ENCODE peak calls at places on chromosome 5, in eight cellular contexts. K is NCI-H524 treated with DMSO at 0.1 percent for 48 hours, P is AG04450, S is posterior cingulate gyrus, N is non-pigmented ciliary epithelial cell, A is A549, D is neural crest cell, F is HuH-7. I is an unnamed sample.

GRCh38 chr5:136081192-136081591 is 51.5 kb upstream of the SMAD5 start:
- DNase-seq in K (no peak), P (no peak), S (no peak), N (no peak), A (no peak), D (no peak), F (no peak), I (no peak)

GRCh38 chr5:133828727-133829126 is 139.7 kb downstream of the C5orf15 start:
- DNase-seq in K (peak), P (no peak), S (no peak), N (no peak), A (no peak), D (no peak), F (no peak), I (no peak)

GRCh38 chr5:1193591-1193985 is 7.8 kb upstream of the SLC6A19 start:
- DNase-seq in K (no peak), P (no peak), S (no peak), N (no peak), A (no peak), D (no peak), F (no peak), I (no peak)

GRCh38 chr5:141978389-141978788 is 9.5 kb downstream of the RNF14 start:
- DNase-seq in K (no peak), P (no peak), S (no peak), N (no peak), A (no peak), D (no peak), F (no peak), I (no peak)

GRCh38 chr5:157143127-157143959 is 678 bp upstream of the MED7 start:
- DNase-seq in K (peak), P (no peak), S (peak), N (no peak), A (peak), D (no peak), F (no peak), I (no peak)

GRCh38 chr5:103774736-103775135 is 212.1 kb upstream of the NUDT12 start:
- DNase-seq in K (no peak), P (no peak), S (no peak), N (peak), A (no peak), D (no peak), F (no peak), I (no peak)

GRCh38 chr5:175797521-175798038 is 73.8 kb upstream of the CPLX2 start:
- DNase-seq in K (peak), P (no peak), S (no peak), N (no peak), A (no peak), D (peak), F (peak), I (no peak)

GRCh38 chr5:96014395-96014794 is 52.7 kb upstream of the ELL2 start:
- DNase-seq in K (no peak), P (no peak), S (no peak), N (no peak), A (no peak), D (no peak), F (no peak), I (no peak)

GRCh38 chr5:178404987-178405386 is 172.4 kb upstream of the PHYKPL start:
- DNase-seq in K (no peak), P (no peak), S (no peak), N (no peak), A (no peak), D (no peak), F (no peak), I (no peak)

GRCh38 chr5:153970496-153970895 is 68.2 kb downstream of the FAM114A2 start:
- DNase-seq in K (no peak), P (no peak), S (no peak), N (no peak), A (no peak), D (no peak), F (no peak), I (no peak)

GRCh38 chr5:73436535-73437125 is 11.9 kb downstream of the FOXD1 start:
- DNase-seq in K (no peak), P (no peak), S (no peak), N (no peak), A (no peak), D (no peak), F (no peak), I (no peak)

GRCh38 chr5:95555553-95555952 is 652 bp downstream of the ARSK start:
- DNase-seq in K (no peak), P (no peak), S (no peak), N (no peak), A (no peak), D (no peak), F (no peak), I (no peak)

GRCh38 chr5:111853748-111854147 is 96.8 kb upstream of the NREP start:
- DNase-seq in K (no peak), P (no peak), S (no peak), N (no peak), A (no peak), D (no peak), F (no peak), I (no peak)

GRCh38 chr5:157150995-157151394 is 8.3 kb upstream of the MED7 start:
- DNase-seq in K (no peak), P (no peak), S (no peak), N (no peak), A (no peak), D (no peak), F (no peak), I (no peak)

GRCh38 chr5:140827704-140828401 is at the start of gene PCDHA6:
- DNase-seq in K (no peak), P (no peak), S (no peak), N (no peak), A (no peak), D (no peak), F (no peak), I (no peak)

GRCh38 chr5:8756498-8757084 is 789.3 kb downstream of the SEMA5A start:
- DNase-seq in K (peak), P (no peak), S (peak), N (no peak), A (no peak), D (peak), F (no peak), I (peak)

GRCh38 chr5:55004728-55005127 is 19.3 kb upstream of the GZMK start:
- DNase-seq in K (no peak), P (no peak), S (no peak), N (peak), A (no peak), D (no peak), F (no peak), I (no peak)

GRCh38 chr5:83364322-83365299 is 106.9 kb upstream of the VCAN start:
- DNase-seq in K (no peak), P (no peak), S (no peak), N (no peak), A (no peak), D (no peak), F (no peak), I (no peak)

GRCh38 chr5:156513123-156513814 is 186.3 kb downstream of the SGCD start:
- DNase-seq in K (no peak), P (no peak), S (no peak), N (no peak), A (no peak), D (no peak), F (no peak), I (no peak)

GRCh38 chr5:143057580-143057999 is 287.4 kb downstream of the ARHGAP26 start:
- DNase-seq in K (peak), P (no peak), S (no peak), N (no peak), A (no peak), D (no peak), F (no peak), I (no peak)

I was measured in NCI-H460.